ENCODE peak calls at places on chromosome 10, in nine cellular contexts. One of them, this sample, is unnamed.

GRCh38 chr10:109892087-109892486 is 31.2 kb downstream of the XPNPEP1 start:
- DNase-seq in activated T-helper 1 cell treated with Interleukin-2 at 50 U/mL for 16 hours: no peak
- DNase-seq in stimulated activated CD8-positive, alpha-beta memory T cell treated with anti-CD3 and anti-CD28 coated beads, Interleukin-7, amount 100 ng/mL, for 1 hour: no peak
- DNase-seq in body of pancreas: no peak
- DNase-seq in type B pancreatic cell: no peak
- DNase-seq in Calu3: no peak
- DNase-seq in activated effector memory CD4-positive, alpha-beta T cell treated with Interleukin-2 at 50 U/mL for 16 hours: no peak
- DNase-seq in tibial artery: no peak
- DNase-seq in NCI-H510A: no peak
- DNase-seq in this sample: no peak

GRCh38 chr10:3624367-3624766 is 160.6 kb downstream of the KLF6 start:
- DNase-seq in Calu3: no peak
- DNase-seq in NCI-H510A: no peak
- DNase-seq in activated effector memory CD4-positive, alpha-beta T cell treated with Interleukin-2 at 50 U/mL for 16 hours: no peak
- DNase-seq in stimulated activated CD8-positive, alpha-beta memory T cell treated with anti-CD3 and anti-CD28 coated beads, Interleukin-7, amount 100 ng/mL, for 1 hour: no peak
- DNase-seq in tibial artery: no peak
- DNase-seq in activated T-helper 1 cell treated with Interleukin-2 at 50 U/mL for 16 hours: no peak
- DNase-seq in type B pancreatic cell: no peak
- DNase-seq in body of pancreas: no peak
- DNase-seq in this sample: no peak

GRCh38 chr10:11765141-11765540 is 23.0 kb downstream of the ECHDC3 start:
- DNase-seq in body of pancreas: no peak
- DNase-seq in activated T-helper 1 cell treated with Interleukin-2 at 50 U/mL for 16 hours: no peak
- DNase-seq in stimulated activated CD8-positive, alpha-beta memory T cell treated with anti-CD3 and anti-CD28 coated beads, Interleukin-7, amount 100 ng/mL, for 1 hour: no peak
- DNase-seq in activated effector memory CD4-positive, alpha-beta T cell treated with Interleukin-2 at 50 U/mL for 16 hours: no peak
- DNase-seq in NCI-H510A: no peak
- DNase-seq in Calu3: no peak
- DNase-seq in type B pancreatic cell: no peak
- DNase-seq in tibial artery: no peak
- DNase-seq in this sample: no peak

GRCh38 chr10:70809011-70809611 is 6.6 kb upstream of the SGPL1 start:
- DNase-seq in activated T-helper 1 cell treated with Interleukin-2 at 50 U/mL for 16 hours: no peak
- DNase-seq in activated effector memory CD4-positive, alpha-beta T cell treated with Interleukin-2 at 50 U/mL for 16 hours: no peak
- DNase-seq in tibial artery: no peak
- DNase-seq in NCI-H510A: no peak
- DNase-seq in stimulated activated CD8-positive, alpha-beta memory T cell treated with anti-CD3 and anti-CD28 coated beads, Interleukin-7, amount 100 ng/mL, for 1 hour: no peak
- DNase-seq in body of pancreas: no peak
- DNase-seq in Calu3: no peak
- DNase-seq in type B pancreatic cell: no peak
- DNase-seq in this sample: no peak

GRCh38 chr10:68188835-68189234 is 43.1 kb downstream of the ATOH7 start:
- DNase-seq in body of pancreas: no peak
- DNase-seq in stimulated activated CD8-positive, alpha-beta memory T cell treated with anti-CD3 and anti-CD28 coated beads, Interleukin-7, amount 100 ng/mL, for 1 hour: no peak
- DNase-seq in type B pancreatic cell: no peak
- DNase-seq in activated effector memory CD4-positive, alpha-beta T cell treated with Interleukin-2 at 50 U/mL for 16 hours: no peak
- DNase-seq in activated T-helper 1 cell treated with Interleukin-2 at 50 U/mL for 16 hours: no peak
- DNase-seq in Calu3: no peak
- DNase-seq in tibial artery: no peak
- DNase-seq in NCI-H510A: no peak
- DNase-seq in this sample: no peak

GRCh38 chr10:131825150-131825907 is 75.5 kb upstream of the PPP2R2D start:
- DNase-seq in tibial artery: no peak
- DNase-seq in Calu3: no peak
- DNase-seq in stimulated activated CD8-positive, alpha-beta memory T cell treated with anti-CD3 and anti-CD28 coated beads, Interleukin-7, amount 100 ng/mL, for 1 hour: no peak
- DNase-seq in body of pancreas: no peak
- DNase-seq in type B pancreatic cell: no peak
- DNase-seq in activated effector memory CD4-positive, alpha-beta T cell treated with Interleukin-2 at 50 U/mL for 16 hours: no peak
- DNase-seq in activated T-helper 1 cell treated with Interleukin-2 at 50 U/mL for 16 hours: no peak
- DNase-seq in NCI-H510A: peak; percentile 40
- DNase-seq in this sample: no peak

GRCh38 chr10:49281461-49281860 is 17.5 kb upstream of the C10orf71 start:
- DNase-seq in body of pancreas: no peak
- DNase-seq in type B pancreatic cell: peak; percentile 47
- DNase-seq in activated effector memory CD4-positive, alpha-beta T cell treated with Interleukin-2 at 50 U/mL for 16 hours: no peak
- DNase-seq in activated T-helper 1 cell treated with Interleukin-2 at 50 U/mL for 16 hours: no peak
- DNase-seq in tibial artery: no peak
- DNase-seq in NCI-H510A: no peak
- DNase-seq in Calu3: no peak
- DNase-seq in stimulated activated CD8-positive, alpha-beta memory T cell treated with anti-CD3 and anti-CD28 coated beads, Interleukin-7, amount 100 ng/mL, for 1 hour: no peak
- DNase-seq in this sample: no peak

GRCh38 chr10:1564791-1565190 is 172.5 kb downstream of the ADARB2 start:
- DNase-seq in Calu3: no peak
- DNase-seq in NCI-H510A: no peak
- DNase-seq in activated T-helper 1 cell treated with Interleukin-2 at 50 U/mL for 16 hours: no peak
- DNase-seq in type B pancreatic cell: no peak
- DNase-seq in body of pancreas: no peak
- DNase-seq in activated effector memory CD4-positive, alpha-beta T cell treated with Interleukin-2 at 50 U/mL for 16 hours: no peak
- DNase-seq in stimulated activated CD8-positive, alpha-beta memory T cell treated with anti-CD3 and anti-CD28 coated beads, Interleukin-7, amount 100 ng/mL, for 1 hour: no peak
- DNase-seq in tibial artery: no peak
- DNase-seq in this sample: no peak

GRCh38 chr10:94308866-94309265 is 53.9 kb downstream of the NOC3L start:
- DNase-seq in body of pancreas: no peak
- DNase-seq in stimulated activated CD8-positive, alpha-beta memory T cell treated with anti-CD3 and anti-CD28 coated beads, Interleukin-7, amount 100 ng/mL, for 1 hour: no peak
- DNase-seq in tibial artery: no peak
- DNase-seq in NCI-H510A: no peak
- DNase-seq in activated T-helper 1 cell treated with Interleukin-2 at 50 U/mL for 16 hours: no peak
- DNase-seq in type B pancreatic cell: no peak
- DNase-seq in activated effector memory CD4-positive, alpha-beta T cell treated with Interleukin-2 at 50 U/mL for 16 hours: no peak
- DNase-seq in Calu3: no peak
- DNase-seq in this sample: no peak

GRCh38 chr10:45819552-45819951 is 27.7 kb downstream of the AGAP4 start:
- DNase-seq in NCI-H510A: no peak
- DNase-seq in tibial artery: no peak
- DNase-seq in Calu3: no peak
- DNase-seq in body of pancreas: no peak
- DNase-seq in stimulated activated CD8-positive, alpha-beta memory T cell treated with anti-CD3 and anti-CD28 coated beads, Interleukin-7, amount 100 ng/mL, for 1 hour: no peak
- DNase-seq in activated T-helper 1 cell treated with Interleukin-2 at 50 U/mL for 16 hours: no peak
- DNase-seq in activated effector memory CD4-positive, alpha-beta T cell treated with Interleukin-2 at 50 U/mL for 16 hours: no peak
- DNase-seq in type B pancreatic cell: no peak
- DNase-seq in this sample: no peak

GRCh38 chr10:121478590-121478989 is 119.7 kb downstream of the FGFR2 start:
- DNase-seq in body of pancreas: no peak
- DNase-seq in Calu3: no peak
- DNase-seq in NCI-H510A: no peak
- DNase-seq in type B pancreatic cell: no peak
- DNase-seq in activated T-helper 1 cell treated with Interleukin-2 at 50 U/mL for 16 hours: no peak
- DNase-seq in tibial artery: no peak
- DNase-seq in activated effector memory CD4-positive, alpha-beta T cell treated with Interleukin-2 at 50 U/mL for 16 hours: no peak
- DNase-seq in stimulated activated CD8-positive, alpha-beta memory T cell treated with anti-CD3 and anti-CD28 coated beads, Interleukin-7, amount 100 ng/mL, for 1 hour: no peak
- DNase-seq in this sample: no peak

GRCh38 chr10:103574116-103575061 is 80.9 kb downstream of the NEURL1 start:
- DNase-seq in stimulated activated CD8-positive, alpha-beta memory T cell treated with anti-CD3 and anti-CD28 coated beads, Interleukin-7, amount 100 ng/mL, for 1 hour: no peak
- DNase-seq in Calu3: no peak
- DNase-seq in type B pancreatic cell: no peak
- DNase-seq in NCI-H510A: no peak
- DNase-seq in body of pancreas: no peak
- DNase-seq in tibial artery: no peak
- DNase-seq in activated T-helper 1 cell treated with Interleukin-2 at 50 U/mL for 16 hours: no peak
- DNase-seq in activated effector memory CD4-positive, alpha-beta T cell treated with Interleukin-2 at 50 U/mL for 16 hours: no peak
- DNase-seq in this sample: no peak

GRCh38 chr10:44977287-44978212 is 1.1 kb downstream of the DEPP1 start:
- DNase-seq in body of pancreas: peak; percentile 59
- DNase-seq in Calu3: no peak
- DNase-seq in activated effector memory CD4-positive, alpha-beta T cell treated with Interleukin-2 at 50 U/mL for 16 hours: no peak
- DNase-seq in type B pancreatic cell: no peak
- DNase-seq in NCI-H510A: no peak
- DNase-seq in activated T-helper 1 cell treated with Interleukin-2 at 50 U/mL for 16 hours: no peak
- DNase-seq in tibial artery: peak; percentile 34
- DNase-seq in stimulated activated CD8-positive, alpha-beta memory T cell treated with anti-CD3 and anti-CD28 coated beads, Interleukin-7, amount 100 ng/mL, for 1 hour: no peak
- DNase-seq in this sample: no peak

GRCh38 chr10:118751272-118751671 is 3.5 kb downstream of the CACUL1 start:
- DNase-seq in activated T-helper 1 cell treated with Interleukin-2 at 50 U/mL for 16 hours: no peak
- DNase-seq in NCI-H510A: no peak
- DNase-seq in type B pancreatic cell: no peak
- DNase-seq in Calu3: no peak
- DNase-seq in body of pancreas: no peak
- DNase-seq in activated effector memory CD4-positive, alpha-beta T cell treated with Interleukin-2 at 50 U/mL for 16 hours: no peak
- DNase-seq in stimulated activated CD8-positive, alpha-beta memory T cell treated with anti-CD3 and anti-CD28 coated beads, Interleukin-7, amount 100 ng/mL, for 1 hour: no peak
- DNase-seq in tibial artery: no peak
- DNase-seq in this sample: no peak

GRCh38 chr10:106836923-106837322 is 327.6 kb downstream of the SORCS1 start:
- DNase-seq in stimulated activated CD8-positive, alpha-beta memory T cell treated with anti-CD3 and anti-CD28 coated beads, Interleukin-7, amount 100 ng/mL, for 1 hour: no peak
- DNase-seq in tibial artery: no peak
- DNase-seq in activated effector memory CD4-positive, alpha-beta T cell treated with Interleukin-2 at 50 U/mL for 16 hours: no peak
- DNase-seq in body of pancreas: no peak
- DNase-seq in NCI-H510A: no peak
- DNase-seq in Calu3: no peak
- DNase-seq in type B pancreatic cell: no peak
- DNase-seq in activated T-helper 1 cell treated with Interleukin-2 at 50 U/mL for 16 hours: no peak
- DNase-seq in this sample: no peak

GRCh38 chr10:117899181-117899683 is 147.5 kb downstream of the RAB11FIP2 start:
- DNase-seq in tibial artery: no peak
- DNase-seq in Calu3: no peak
- DNase-seq in NCI-H510A: no peak
- DNase-seq in activated effector memory CD4-positive, alpha-beta T cell treated with Interleukin-2 at 50 U/mL for 16 hours: no peak
- DNase-seq in activated T-helper 1 cell treated with Interleukin-2 at 50 U/mL for 16 hours: no peak
- DNase-seq in type B pancreatic cell: no peak
- DNase-seq in body of pancreas: no peak
- DNase-seq in stimulated activated CD8-positive, alpha-beta memory T cell treated with anti-CD3 and anti-CD28 coated beads, Interleukin-7, amount 100 ng/mL, for 1 hour: no peak
- DNase-seq in this sample: no peak

GRCh38 chr10:72027498-72027897 is 60.9 kb downstream of the SPOCK2 start:
- DNase-seq in activated T-helper 1 cell treated with Interleukin-2 at 50 U/mL for 16 hours: no peak
- DNase-seq in type B pancreatic cell: no peak
- DNase-seq in body of pancreas: no peak
- DNase-seq in NCI-H510A: no peak
- DNase-seq in activated effector memory CD4-positive, alpha-beta T cell treated with Interleukin-2 at 50 U/mL for 16 hours: no peak
- DNase-seq in Calu3: peak; percentile 58
- DNase-seq in tibial artery: no peak
- DNase-seq in stimulated activated CD8-positive, alpha-beta memory T cell treated with anti-CD3 and anti-CD28 coated beads, Interleukin-7, amount 100 ng/mL, for 1 hour: no peak
- DNase-seq in this sample: no peak

GRCh38 chr10:73998623-73999622 is 1.0 kb downstream of the VCL start:
- DNase-seq in Calu3: peak; percentile 80
- DNase-seq in tibial artery: peak; percentile 79
- DNase-seq in NCI-H510A: peak; percentile 14
- DNase-seq in type B pancreatic cell: peak; percentile 72
- DNase-seq in activated effector memory CD4-positive, alpha-beta T cell treated with Interleukin-2 at 50 U/mL for 16 hours: no peak
- DNase-seq in body of pancreas: peak; percentile 72
- DNase-seq in stimulated activated CD8-positive, alpha-beta memory T cell treated with anti-CD3 and anti-CD28 coated beads, Interleukin-7, amount 100 ng/mL, for 1 hour: no peak
- DNase-seq in activated T-helper 1 cell treated with Interleukin-2 at 50 U/mL for 16 hours: no peak
- DNase-seq in this sample: no peak

GRCh38 chr10:3426190-3426845 is 253.7 kb upstream of the PITRM1 start:
- DNase-seq in body of pancreas: no peak
- DNase-seq in Calu3: peak; percentile 30
- DNase-seq in activated effector memory CD4-positive, alpha-beta T cell treated with Interleukin-2 at 50 U/mL for 16 hours: no peak
- DNase-seq in stimulated activated CD8-positive, alpha-beta memory T cell treated with anti-CD3 and anti-CD28 coated beads, Interleukin-7, amount 100 ng/mL, for 1 hour: no peak
- DNase-seq in tibial artery: no peak
- DNase-seq in activated T-helper 1 cell treated with Interleukin-2 at 50 U/mL for 16 hours: no peak
- DNase-seq in NCI-H510A: no peak
- DNase-seq in type B pancreatic cell: no peak
- DNase-seq in this sample: no peak

GRCh38 chr10:48634198-48634983 is 29.5 kb upstream of the ARHGAP22 start:
- DNase-seq in stimulated activated CD8-positive, alpha-beta memory T cell treated with anti-CD3 and anti-CD28 coated beads, Interleukin-7, amount 100 ng/mL, for 1 hour: peak; percentile 23
- DNase-seq in body of pancreas: no peak
- DNase-seq in activated effector memory CD4-positive, alpha-beta T cell treated with Interleukin-2 at 50 U/mL for 16 hours: no peak
- DNase-seq in Calu3: no peak
- DNase-seq in type B pancreatic cell: no peak
- DNase-seq in NCI-H510A: no peak
- DNase-seq in tibial artery: peak; percentile 78
- DNase-seq in activated T-helper 1 cell treated with Interleukin-2 at 50 U/mL for 16 hours: no peak
- DNase-seq in this sample: no peak

GRCh38 chr10:128784444-128784843 is 658.2 kb upstream of the MKI67 start:
- DNase-seq in activated effector memory CD4-positive, alpha-beta T cell treated with Interleukin-2 at 50 U/mL for 16 hours: no peak
- DNase-seq in activated T-helper 1 cell treated with Interleukin-2 at 50 U/mL for 16 hours: no peak
- DNase-seq in type B pancreatic cell: no peak
- DNase-seq in body of pancreas: no peak
- DNase-seq in Calu3: no peak
- DNase-seq in NCI-H510A: no peak
- DNase-seq in tibial artery: no peak
- DNase-seq in stimulated activated CD8-positive, alpha-beta memory T cell treated with anti-CD3 and anti-CD28 coated beads, Interleukin-7, amount 100 ng/mL, for 1 hour: no peak
- DNase-seq in this sample: no peak

GRCh38 chr10:117162093-117163021 is 24.3 kb upstream of the VAX1 start:
- DNase-seq in body of pancreas: peak; percentile 12
- DNase-seq in stimulated activated CD8-positive, alpha-beta memory T cell treated with anti-CD3 and anti-CD28 coated beads, Interleukin-7, amount 100 ng/mL, for 1 hour: no peak
- DNase-seq in activated T-helper 1 cell treated with Interleukin-2 at 50 U/mL for 16 hours: no peak
- DNase-seq in tibial artery: no peak
- DNase-seq in type B pancreatic cell: no peak
- DNase-seq in Calu3: no peak
- DNase-seq in activated effector memory CD4-positive, alpha-beta T cell treated with Interleukin-2 at 50 U/mL for 16 hours: no peak
- DNase-seq in NCI-H510A: no peak
- DNase-seq in this sample: no peak